ENCODE peak calls at places on chromosome 9, in five cellular contexts. V is dorsolateral prefrontal cortex; Z is colonic mucosa; D is CD8-positive, alpha-beta T cell; I is AG04450. A is an unnamed sample.

GRCh38 chr9:110750272-110750671 is 81.7 kb downstream of the MUSK start:
- DNase-seq in V (no peak), Z (peak), D (no peak), I (no peak), A (no peak)

GRCh38 chr9:134443169-134444039 is 117.1 kb downstream of the RXRA start:
- DNase-seq in V (peak), I (peak), D (peak), Z (peak), A (peak)

GRCh38 chr9:112112941-112113399 is 62.1 kb downstream of the SUSD1 start:
- DNase-seq in V (no peak), Z (peak), I (no peak), D (no peak), A (no peak)

GRCh38 chr9:86577420-86578333 is 223.5 kb upstream of the TUT7 start:
- DNase-seq in V (no peak), D (no peak), I (no peak), Z (no peak), A (no peak)

GRCh38 chr9:11928871-11929321 is 764.3 kb upstream of the TYRP1 start:
- DNase-seq in I (no peak), Z (no peak), V (no peak), D (no peak), A (no peak)

GRCh38 chr9:81666123-81666522 is 23.2 kb downstream of the TLE1 start:
- DNase-seq in V (no peak), Z (no peak), D (no peak), I (no peak), A (no peak)

GRCh38 chr9:16469184-16469583 is 401.3 kb downstream of the BNC2 start:
- DNase-seq in D (no peak), V (no peak), I (no peak), Z (no peak), A (no peak)

GRCh38 chr9:6931913-6932312 is 174.1 kb downstream of the KDM4C start:
- DNase-seq in I (no peak), V (no peak), Z (no peak), D (no peak), A (peak)

GRCh38 chr9:76390656-76391055 is 3.6 kb downstream of the RFK start:
- DNase-seq in I (no peak), D (no peak), Z (no peak), V (no peak), A (no peak)

GRCh38 chr9:129550199-129550839 is 70.6 kb downstream of the C9orf50 start:
- DNase-seq in D (no peak), V (peak), I (no peak), Z (peak), A (no peak)

GRCh38 chr9:121638399-121638798 is 13.0 kb upstream of the DAB2IP start:
- DNase-seq in I (no peak), D (no peak), V (no peak), Z (no peak), A (no peak)

GRCh38 chr9:128169925-128170324 is 9.9 kb downstream of the BBLN start:
- DNase-seq in I (no peak), V (no peak), Z (no peak), D (no peak), A (no peak)

GRCh38 chr9:103397868-103398600 is 402.9 kb downstream of the CYLC2 start:
- DNase-seq in V (no peak), Z (peak), D (no peak), I (no peak), A (peak)

GRCh38 chr9:63817622-63818518 is 1467.1 kb downstream of the FOXD4L5 start:
- DNase-seq in V (peak), I (no peak), D (peak), Z (peak), A (no peak)

GRCh38 chr9:112072721-112073553 is 102.2 kb downstream of the SUSD1 start:
- DNase-seq in V (no peak), D (no peak), I (peak), Z (peak), A (no peak)

GRCh38 chr9:112135706-112136105 is 39.4 kb downstream of the SUSD1 start:
- DNase-seq in Z (peak), V (no peak), D (no peak), I (no peak), A (peak)

GRCh38 chr9:121298689-121299112 is 30.7 kb downstream of the GSN start:
- DNase-seq in V (no peak), I (no peak), Z (no peak), D (no peak), A (no peak)

GRCh38 chr9:76453785-76454184 is 5.2 kb upstream of the GCNT1 start:
- DNase-seq in I (no peak), D (no peak), V (no peak), Z (no peak), A (no peak)

GRCh38 chr9:135960328-135961276 is 571 bp downstream of the UBAC1 start:
- DNase-seq in V (no peak), Z (no peak), I (no peak), D (no peak), A (no peak)

GRCh38 chr9:18821794-18822193 is 211.2 kb downstream of the SAXO1 start:
- DNase-seq in I (no peak), V (no peak), D (no peak), Z (peak), A (no peak)

GRCh38 chr9:91033802-91034201 is 232.2 kb downstream of the SYK start:
- DNase-seq in I (no peak), Z (peak), V (no peak), D (peak), A (no peak)

GRCh38 chr9:23447166-23447565 is 378.9 kb downstream of the ELAVL2 start:
- DNase-seq in D (no peak), Z (no peak), I (no peak), V (peak), A (no peak)

GRCh38 chr9:708556-709432 is 132.7 kb upstream of the DMRT1 start:
- DNase-seq in Z (no peak), V (no peak), D (no peak), I (no peak), A (no peak)
- H3K4me3 ChIP-seq in Z (no peak), V (peak), D (no peak), I (peak), A (peak)

GRCh38 chr9:108885643-108886348 is 23.7 kb downstream of the ACTL7A start:
- DNase-seq in I (peak), D (no peak), Z (peak), V (no peak), A (peak)

GRCh38 chr9:108894225-108894997 is 32.3 kb downstream of the ACTL7A start:
- DNase-seq in Z (no peak), I (no peak), V (no peak), D (no peak), A (no peak)

GRCh38 chr9:108884701-108885100 is 22.6 kb downstream of the ACTL7A start:
- DNase-seq in I (no peak), Z (no peak), D (no peak), V (no peak), A (no peak)

GRCh38 chr9:108889649-108890067 is 27.6 kb downstream of the ACTL7A start:
- DNase-seq in I (no peak), Z (no peak), V (no peak), D (no peak), A (no peak)
- TF ChIP-seq CTCF in I (peak), Z (no peak), V (peak), D (no peak), A (peak)

DNA sequence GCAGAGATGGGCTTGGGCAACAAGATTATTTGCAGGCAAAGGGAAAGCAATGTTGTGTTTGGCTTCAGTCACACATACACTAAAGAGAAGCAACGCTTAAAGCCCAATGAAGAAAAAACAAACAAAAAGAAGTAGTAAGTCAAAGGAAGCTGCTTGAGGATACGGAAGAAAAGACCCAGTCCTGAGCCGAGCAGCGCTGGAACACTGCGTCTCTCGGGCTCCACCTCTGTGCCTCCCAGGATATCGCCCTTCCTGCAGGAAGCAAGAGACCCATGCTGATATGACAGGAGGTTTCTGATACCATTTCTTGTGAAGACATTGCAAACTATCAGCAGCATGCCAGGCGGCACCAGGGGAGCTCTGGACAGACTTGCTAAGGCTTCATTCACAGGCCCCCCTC is 9.9 kb downstream of the GNAQ start:
- DNase-seq in D (no peak), V (no peak), I (no peak), Z (peak), A (no peak)
- H3K4me3 ChIP-seq in D (no peak), V (peak), I (no peak), Z (no peak), A (no peak)

DNA sequence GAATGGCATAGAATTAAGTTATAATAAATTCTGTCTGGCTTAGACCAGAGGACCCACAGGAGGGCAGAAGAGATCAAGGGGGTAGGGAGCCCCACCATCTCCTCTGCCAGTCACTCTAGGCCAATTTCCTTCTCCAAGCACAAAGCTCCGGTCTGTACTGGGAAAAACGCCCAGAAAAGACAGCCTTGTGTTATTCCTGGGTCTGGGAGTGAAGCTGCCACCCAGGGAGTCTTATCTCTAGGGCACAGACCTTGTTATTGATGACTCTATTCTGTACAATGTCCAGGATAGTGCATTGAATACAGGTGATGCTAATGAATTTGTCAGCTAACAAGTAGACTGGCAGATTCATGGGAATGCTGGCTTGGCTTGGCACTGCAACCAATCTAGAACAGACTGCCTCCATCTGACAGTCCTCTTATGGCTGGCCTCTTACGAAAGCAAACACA is 60.7 kb downstream of the MED27 start:
- DNase-seq in V (peak), D (no peak), I (no peak), Z (no peak), A (no peak)
- TF ChIP-seq CTCF in V (peak), D (no peak), I (no peak), Z (no peak), A (no peak)

A was measured in retinal pigment epithelial cell.